ENCODE peak calls at places on chromosomes 6 and 20, in six cellular contexts. N, O, I, Y, E and A are unnamed samples.

GRCh38 chr20:51661609-51662178 is 106.5 kb downstream of the ATP9A start:
- DNase-seq in N (no peak), O (no peak), I (no peak), Y (no peak), E (no peak), A (no peak)

GRCh38 chr6:70150521-70150920 is 152.4 kb downstream of the COL9A1 start:
- DNase-seq in N (no peak), O (no peak), I (no peak), Y (no peak), E (no peak), A (no peak)

GRCh38 chr6:166257911-166258318 is 50.3 kb downstream of the PRR18 start:
- DNase-seq in N (no peak), O (no peak), I (no peak), Y (no peak), E (no peak), A (no peak)

GRCh38 chr6:138682722-138683521 is 90.6 kb upstream of the CCDC28A start:
- DNase-seq in N (peak; percentile 47), O (no peak), I (no peak), Y (no peak), E (no peak), A (peak; percentile 69)

GRCh38 chr6:170091639-170092579 is 199.0 kb downstream of the DLL1 start:
- DNase-seq in N (no peak), O (no peak), I (no peak), Y (peak; percentile 33), E (no peak), A (peak; percentile 35)

GRCh38 chr6:139853302-139853992 is 479.0 kb upstream of the CITED2 start:
- DNase-seq in N (no peak), O (no peak), I (no peak), Y (no peak), E (peak; percentile 51), A (no peak)

GRCh38 chr6:135521431-135521830 is 23.9 kb upstream of the AHI1 start:
- DNase-seq in N (no peak), O (no peak), I (no peak), Y (no peak), E (no peak), A (no peak)

GRCh38 chr6:26250806-26251075 is 114.3 kb upstream of the BTN3A2 start:
- DNase-seq in N (no peak), O (no peak), I (no peak), Y (no peak), E (peak; percentile 50), A (no peak)

GRCh38 chr6:67679566-67680296 is 955.4 kb upstream of the ADGRB3 start:
- DNase-seq in N (no peak), O (no peak), I (no peak), Y (no peak), E (no peak), A (no peak)

GRCh38 chr20:31654534-31654933 is 16.8 kb downstream of the COX4I2 start:
- DNase-seq in N (no peak), O (no peak), I (no peak), Y (no peak), E (no peak), A (no peak)

GRCh38 chr6:123085403-123085802 is 89.4 kb downstream of the CLVS2 start:
- DNase-seq in N (no peak), O (no peak), I (no peak), Y (no peak), E (no peak), A (no peak)

GRCh38 chr6:122530440-122531046 is 58.9 kb upstream of the SERINC1 start:
- DNase-seq in N (no peak), O (peak; percentile 18), I (peak; percentile 64), Y (peak; percentile 59), E (peak; percentile 58), A (no peak)

GRCh38 chr20:38880952-38881735 is 45.1 kb upstream of the FAM83D start:
- DNase-seq in N (no peak), O (no peak), I (no peak), Y (no peak), E (no peak), A (no peak)

GRCh38 chr6:150775400-150775799 is 90.1 kb upstream of the MTHFD1L start:
- DNase-seq in N (no peak), O (no peak), I (no peak), Y (no peak), E (no peak), A (no peak)

GRCh38 chr20:38471245-38471644 is 1.4 kb upstream of the RALGAPB start:
- DNase-seq in N (no peak), O (no peak), I (no peak), Y (no peak), E (no peak), A (no peak)

GRCh38 chr20:44599715-44600114 is 17.3 kb downstream of the PKIG start:
- DNase-seq in N (no peak), O (no peak), I (no peak), Y (no peak), E (no peak), A (no peak)

GRCh38 chr20:44597516-44597915 is 15.1 kb downstream of the PKIG start:
- DNase-seq in N (no peak), O (no peak), I (no peak), Y (no peak), E (no peak), A (no peak)

GRCh38 chr20:44600301-44600700 is 17.9 kb downstream of the PKIG start:
- DNase-seq in N (no peak), O (no peak), I (no peak), Y (no peak), E (no peak), A (no peak)

GRCh38 chr20:44597930-44598329 is 15.6 kb downstream of the PKIG start:
- DNase-seq in N (no peak), O (no peak), I (no peak), Y (no peak), E (no peak), A (no peak)

DNA sequence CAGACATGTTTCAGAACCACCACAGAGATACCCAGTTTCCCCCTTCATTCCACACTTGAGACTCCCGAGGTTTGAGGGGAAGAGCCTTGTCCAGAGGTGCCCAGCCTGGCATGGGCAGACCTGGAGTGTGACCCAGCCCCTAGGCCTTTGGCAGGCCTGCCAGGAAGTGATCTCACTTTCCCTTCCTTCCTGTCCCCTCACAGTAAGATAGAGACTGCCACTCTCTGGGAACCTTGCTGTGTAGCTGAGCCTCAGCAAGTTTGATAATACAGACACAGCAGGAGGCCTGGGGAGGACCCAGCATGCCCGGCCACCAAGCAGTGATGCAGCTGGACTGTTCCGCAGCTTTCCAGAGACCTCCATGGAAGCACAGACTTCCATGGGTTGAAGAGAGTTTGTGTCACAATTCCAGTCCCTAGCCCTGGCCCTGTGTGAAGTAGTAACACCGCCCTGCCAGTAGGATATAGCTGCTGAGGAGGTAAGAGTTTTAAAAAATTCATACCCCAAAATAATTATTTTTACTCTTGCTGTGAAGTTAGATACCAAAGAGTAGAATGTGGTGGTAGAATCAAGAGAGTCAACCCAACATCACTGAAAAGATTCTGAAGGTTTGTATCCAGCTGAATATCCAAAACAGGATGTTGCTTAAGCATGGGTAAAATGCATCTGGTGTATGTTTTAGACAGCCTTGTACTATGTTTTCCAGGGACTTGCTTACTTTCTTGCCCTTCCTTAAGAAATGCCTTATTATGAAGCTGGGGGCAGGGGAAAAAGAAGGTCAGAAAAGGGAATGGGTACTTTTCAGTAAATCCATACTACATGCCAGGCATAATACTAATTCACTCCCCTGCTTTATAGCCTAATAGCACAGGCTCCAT is 16.3 kb downstream of the PKIG start:
- DNase-seq in N (no peak), O (no peak), I (no peak), Y (no peak), E (no peak), A (no peak)
- TF ChIP-seq POLR2AphosphoS5 in N (peak; percentile 45), O (peak; percentile 12), I (no peak), Y (no peak), E (no peak), A (no peak)

GRCh38 chr6:117547688-117548621 is 54.4 kb downstream of the GOPC start:
- DNase-seq in N (peak; percentile 89), O (peak; percentile 24), I (peak; percentile 42), Y (no peak), E (peak; percentile 57), A (peak; percentile 73)
- H3K4me3 ChIP-seq in N (peak overlapping the region; percentile 22), O (peak overlapping the region; percentile 32), I (peak overlapping the region; percentile 27), Y (peak overlapping the region; percentile 24), E (peak overlapping the region; percentile 42), A (peak overlapping the region; percentile 46)

GRCh38 chr6:56946368-56946767 is 8.5 kb upstream of the BEND6 start:
- DNase-seq in N (no peak), O (no peak), I (no peak), Y (no peak), E (no peak), A (no peak)

GRCh38 chr6:56944651-56945050 is 10.3 kb upstream of the BEND6 start:
- DNase-seq in N (no peak), O (no peak), I (no peak), Y (no peak), E (no peak), A (no peak)

GRCh38 chr6:56938634-56939294 is 16.1 kb upstream of the BEND6 start:
- DNase-seq in N (no peak), O (no peak), I (no peak), Y (no peak), E (no peak), A (no peak)

GRCh38 chr6:56940977-56941376 is 13.9 kb upstream of the BEND6 start:
- DNase-seq in N (no peak), O (no peak), I (no peak), Y (no peak), E (no peak), A (no peak)

GRCh38 chr6:56940463-56940862 is 14.4 kb upstream of the BEND6 start:
- DNase-seq in N (no peak), O (no peak), I (no peak), Y (no peak), E (no peak), A (no peak)
- TF ChIP-seq POLR2A in N (no peak), O (no peak), I (no peak), Y (no peak), E (no peak), A (no peak)

DNA sequence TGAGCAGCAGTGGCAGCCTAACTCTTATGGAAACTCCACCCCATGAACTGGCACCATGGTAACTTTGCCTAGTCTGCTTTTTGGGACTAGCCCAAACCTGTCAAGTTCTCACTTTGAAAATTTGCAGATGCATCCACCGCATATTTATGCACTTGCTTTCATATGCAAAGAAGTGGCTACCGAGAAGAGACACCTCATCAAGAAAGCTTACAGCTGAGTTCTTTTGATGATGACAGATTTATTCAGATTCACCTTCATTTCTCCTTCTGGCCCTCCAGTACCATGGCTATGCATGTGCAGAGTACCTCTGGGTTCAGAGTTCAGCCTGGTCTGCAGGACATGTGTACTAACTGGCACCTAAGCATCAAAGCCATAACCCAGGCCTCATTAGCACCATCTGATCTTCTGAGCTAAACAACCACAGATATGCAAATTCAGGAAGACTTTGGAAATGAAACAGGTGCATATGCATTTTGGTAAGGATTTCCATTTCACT is 154.3 kb upstream of the TENT5A start:
- DNase-seq in N (no peak), O (no peak), I (no peak), Y (no peak), E (no peak), A (no peak)
- TF ChIP-seq POLR2AphosphoS5 in N (no peak), O (no peak), I (no peak), Y (no peak), E (peak; percentile 24), A (no peak)